ENCODE peak calls at places on chromosomes 11 and 22, in five cellular contexts. K is cardiac muscle cell, O is PC-3, N is endothelial cell, B is left ventricle myocardium inferior. J is an unnamed sample.

GRCh38 chr22:35353318-35353717 is 27.6 kb upstream of the HMOX1 start:
- DNase-seq in K (no peak), O (no peak), N (no peak), B (peak; percentile 42), J (no peak)

GRCh38 chr11:120073196-120073595 is 64.7 kb downstream of the TRIM29 start:
- DNase-seq in K (no peak), O (no peak), N (no peak), B (no peak), J (no peak)

GRCh38 chr11:64649304-64649703 is 58.3 kb downstream of the SLC22A12 start:
- DNase-seq in K (peak; percentile 71), O (peak; percentile 30), N (peak; percentile 43), B (no peak), J (no peak)

GRCh38 chr22:21041937-21042336 is 3.8 kb upstream of the LRRC74B start:
- DNase-seq in K (no peak), O (peak; percentile 8), N (no peak), B (no peak), J (no peak)

GRCh38 chr22:46531776-46532175 is 5.6 kb downstream of the CELSR1 start:
- DNase-seq in K (no peak), O (peak; percentile 42), N (no peak), B (no peak), J (no peak)

GRCh38 chr11:95108159-95108611 is 18.5 kb downstream of the ENDOD1 start:
- DNase-seq in K (no peak), O (peak; percentile 90), N (peak; percentile 14), B (peak; percentile 24), J (no peak)

GRCh38 chr11:46345131-46345597 is 2.1 kb upstream of the DGKZ start:
- DNase-seq in K (no peak), O (no peak), N (peak; percentile 61), B (peak; percentile 75), J (peak; percentile 70)

GRCh38 chr11:103109818-103110388 is 677 bp downstream of the DYNC2H1 start:
- DNase-seq in K (no peak), O (no peak), N (peak; percentile 15), B (no peak), J (peak; percentile 9)

GRCh38 chr22:18100781-18101180 is 9.8 kb upstream of the TUBA8 start:
- DNase-seq in K (no peak), O (no peak), N (no peak), B (no peak), J (no peak)

GRCh38 chr11:119181677-119182412 is 3.4 kb upstream of the NHERF4 start:
- DNase-seq in K (no peak), O (no peak), N (no peak), B (no peak), J (no peak)

GRCh38 chr22:41523464-41524221 is 20.6 kb downstream of the POLR3H start:
- DNase-seq in K (no peak), O (no peak), N (no peak), B (peak; percentile 55), J (no peak)

GRCh38 chr11:3056296-3057068 is 741 bp downstream of the CARS1 start:
- DNase-seq in K (no peak), O (peak; percentile 14), N (no peak), B (no peak), J (no peak)

GRCh38 chr22:29254283-29254653 is 13.5 kb downstream of the RHBDD3 start:
- DNase-seq in K (no peak), O (no peak), N (no peak), B (no peak), J (peak; percentile 17)

GRCh38 chr11:8016396-8016949 is 29.3 kb downstream of the EIF3F start:
- DNase-seq in K (no peak), O (no peak), N (no peak), B (no peak), J (no peak)

GRCh38 chr22:44147821-44148574 is 32.7 kb upstream of the PARVG start:
- DNase-seq in K (peak; percentile 26), O (no peak), N (no peak), B (no peak), J (no peak)
- TF ChIP-seq CTCF in K (no peak), O (no peak), N (no peak), B (no peak), J (no peak)

GRCh38 chr22:44988671-44989070 is 21.1 kb downstream of the PHF21B start:
- DNase-seq in K (no peak), O (no peak), N (no peak), B (no peak), J (no peak)
- TF ChIP-seq CTCF in K (no peak), O (peak; percentile 25), N (no peak), B (no peak), J (no peak)

GRCh38 chr11:5891216-5891800 is 1.7 kb upstream of the OR52E5 start:
- DNase-seq in K (no peak), O (peak; percentile 23), N (no peak), B (no peak), J (no peak)
- TF ChIP-seq CTCF in K (peak; percentile 39), O (peak; percentile 31), N (peak; percentile 88), B (peak; percentile 53), J (no peak)

DNA sequence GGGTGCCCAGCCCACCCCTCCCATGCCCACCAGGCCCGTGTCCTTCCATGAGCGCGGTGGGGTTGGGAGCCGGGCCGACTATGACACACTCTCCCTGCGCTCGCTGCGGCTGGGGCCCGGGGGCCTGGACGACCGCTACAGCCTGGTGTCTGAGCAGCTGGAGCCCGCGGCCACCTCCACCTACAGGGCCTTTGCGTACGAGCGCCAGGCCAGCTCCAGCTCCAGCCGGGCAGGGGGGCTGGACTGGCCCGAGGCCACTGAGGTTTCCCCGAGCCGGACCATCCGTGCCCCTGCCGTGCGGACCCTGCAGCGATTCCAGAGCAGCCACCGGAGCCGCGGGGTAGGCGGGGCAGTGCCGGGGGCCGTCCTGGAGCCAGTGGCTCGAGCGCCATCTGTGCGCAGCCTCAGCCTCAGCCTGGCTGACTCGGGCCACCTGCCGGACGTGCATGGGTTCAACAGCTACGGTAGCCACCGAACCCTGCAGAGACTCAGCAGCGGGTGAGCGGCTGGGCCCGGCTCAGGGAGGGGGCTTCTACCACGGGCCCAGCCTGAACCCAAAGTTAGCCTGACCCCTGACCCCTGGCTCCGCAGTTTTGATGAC is 3.0 kb downstream of the PKP3 start:
- DNase-seq in K (no peak), O (no peak), N (no peak), B (peak; percentile 71), J (peak; percentile 91)
- TF ChIP-seq CTCF in K (peak; percentile 62), O (no peak), N (no peak), B (peak; percentile 68), J (peak; percentile 70)

GRCh38 chr11:111358038-111359001 is 20.8 kb downstream of the POU2AF1 start:
- DNase-seq in K (no peak), O (no peak), N (no peak), B (no peak), J (no peak)

GRCh38 chr11:111357150-111358037 is 21.7 kb downstream of the POU2AF1 start:
- DNase-seq in K (no peak), O (no peak), N (no peak), B (no peak), J (no peak)

GRCh38 chr11:111361082-111361801 is 17.8 kb downstream of the POU2AF1 start:
- DNase-seq in K (no peak), O (no peak), N (no peak), B (no peak), J (no peak)

GRCh38 chr11:111360150-111361043 is 18.7 kb downstream of the POU2AF1 start:
- DNase-seq in K (no peak), O (no peak), N (no peak), B (no peak), J (no peak)

DNA sequence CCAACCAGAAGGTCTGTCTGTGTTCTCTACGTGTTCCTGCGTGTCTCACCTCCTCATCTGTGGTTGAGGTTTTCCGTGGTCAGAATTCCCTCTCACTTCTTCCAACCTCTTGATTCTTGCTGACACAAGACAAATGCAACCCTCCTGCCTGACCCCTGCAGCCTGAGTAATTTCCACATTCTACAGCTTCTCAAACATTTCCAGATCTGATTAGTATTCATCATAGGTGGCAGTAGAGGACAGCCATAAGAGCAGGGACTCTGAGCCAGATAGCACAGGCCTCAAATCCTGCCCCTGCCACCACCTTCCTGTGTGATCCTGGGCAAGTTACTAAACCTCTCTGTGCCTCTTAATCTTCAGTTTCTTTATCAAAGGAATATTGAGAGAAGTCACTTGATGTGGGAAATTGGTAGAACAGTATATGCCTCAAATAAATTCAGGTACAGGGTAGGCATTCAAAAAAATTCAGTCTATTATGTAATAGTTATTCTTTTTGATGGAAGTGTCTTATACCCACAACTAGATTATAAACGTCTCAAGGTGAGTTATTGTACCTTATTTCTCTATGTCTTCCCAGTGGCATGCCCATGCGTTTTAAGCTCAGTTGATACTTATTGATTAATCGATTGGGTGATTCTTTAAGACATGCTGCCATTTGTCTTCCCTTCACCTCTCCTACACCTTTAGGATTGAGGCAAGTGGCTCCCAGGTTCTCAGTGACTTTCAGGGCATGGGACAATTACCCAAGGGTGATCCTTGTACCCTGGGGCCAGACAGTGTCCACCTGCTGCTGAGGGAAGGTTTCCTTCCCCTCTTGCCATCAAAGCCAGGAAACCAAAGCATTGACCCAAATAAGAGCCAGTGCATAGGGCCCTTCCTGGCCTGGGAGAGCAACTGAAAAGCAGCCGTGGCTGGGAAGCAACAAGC is 19.6 kb downstream of the POU2AF1 start:
- DNase-seq in K (no peak), O (no peak), N (no peak), B (no peak), J (no peak)
- TF ChIP-seq CTCF in K (no peak), O (peak; percentile 29), N (no peak), B (no peak), J (no peak)

DNA sequence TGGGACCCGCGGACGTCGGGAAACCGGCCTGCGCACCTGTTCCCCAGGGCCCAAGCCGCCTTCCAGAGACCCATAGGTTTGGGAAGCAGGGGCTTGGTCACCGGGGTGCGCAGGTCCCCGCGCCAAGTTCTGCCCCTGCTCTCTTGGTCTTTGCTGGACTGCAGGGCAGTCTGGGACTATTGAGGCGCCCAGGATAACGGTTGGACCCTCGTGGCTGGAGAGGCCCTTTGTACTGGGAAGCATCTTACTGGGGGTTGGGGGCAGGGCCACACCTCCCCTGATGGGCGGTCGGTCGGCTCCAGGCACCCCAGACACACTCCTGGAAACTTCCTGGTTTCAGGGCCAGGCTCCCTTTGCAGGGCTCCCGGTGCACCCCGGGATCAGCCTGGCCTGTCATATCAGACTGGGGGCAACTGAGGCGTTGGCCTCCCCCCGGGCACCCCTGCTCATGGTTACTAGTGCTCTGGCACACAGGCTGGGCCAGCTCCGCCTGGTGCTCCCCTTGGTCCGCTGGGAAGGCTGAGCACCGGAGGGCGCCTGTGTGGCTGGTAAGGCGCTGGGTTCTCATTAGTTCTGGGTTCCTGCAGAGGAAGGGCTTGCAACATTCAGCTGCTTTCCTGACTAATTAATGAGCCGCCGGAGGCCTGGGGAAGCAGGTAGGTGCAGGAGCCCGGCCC is 1250.5 kb downstream of the BRD1 start:
- DNase-seq in K (peak; percentile 12), O (no peak), N (no peak), B (no peak), J (no peak)
- TF ChIP-seq CTCF in K (no peak), O (no peak), N (no peak), B (no peak), J (no peak)

DNA sequence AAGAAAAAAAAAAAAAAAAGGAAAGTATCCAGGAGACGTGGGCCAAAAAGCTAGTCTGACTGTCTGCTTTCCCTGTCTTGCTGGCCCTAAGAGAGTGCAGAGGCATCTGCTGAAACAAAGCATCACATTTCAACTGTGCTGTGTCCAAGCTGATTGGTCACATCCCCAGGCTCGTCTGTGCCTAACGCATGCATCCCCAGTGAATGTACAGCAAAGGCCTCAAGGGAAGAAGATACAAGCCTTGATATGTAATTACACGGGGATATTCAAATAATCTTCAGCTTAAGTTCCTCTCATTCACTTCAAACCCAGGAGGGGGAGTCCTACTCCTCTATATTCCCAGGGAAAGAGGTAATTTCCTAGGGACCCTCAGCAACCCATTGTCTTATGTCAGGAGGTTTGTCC is 5.4 kb upstream of the SORL1 start:
- DNase-seq in K (peak; percentile 33), O (peak; percentile 41), N (no peak), B (no peak), J (peak; percentile 31)
- TF ChIP-seq CTCF in K (peak; percentile 23), O (peak; percentile 65), N (no peak), B (no peak), J (peak; percentile 3)

J was measured in GM10248.